ENCODE peak calls at places on chromosome 6, in seven cellular contexts. K is astrocyte of the cerebellum, Y is AG04449, M is fibroblast of the aortic adventitia, G is vagina, A is lung, C is stomach. D is an unnamed sample.

GRCh38 chr6:90209527-90209926 is 87.1 kb downstream of the BACH2 start:
- DNase-seq in K (no peak), Y (no peak), M (no peak), G (no peak), A (no peak), C (no peak), D (no peak)

GRCh38 chr6:30613251-30614043 is 3.6 kb downstream of the PPP1R10 start:
- DNase-seq in K (no peak), Y (no peak), M (peak; percentile 28), G (no peak), A (no peak), C (no peak), D (no peak)

GRCh38 chr6:2790588-2790987 is 25.4 kb downstream of the WRNIP1 start:
- DNase-seq in K (no peak), Y (no peak), M (peak; percentile 66), G (peak; percentile 72), A (no peak), C (no peak), D (peak; percentile 48)

GRCh38 chr6:84882768-84883766 is 118.7 kb upstream of the TBX18 start:
- DNase-seq in K (no peak), Y (no peak), M (no peak), G (no peak), A (no peak), C (no peak), D (no peak)

GRCh38 chr6:108080010-108080780 is 5.7 kb upstream of the OSTM1 start:
- DNase-seq in K (peak; percentile 76), Y (no peak), M (peak; percentile 69), G (no peak), A (no peak), C (no peak), D (no peak)

GRCh38 chr6:108168501-108168979 is 2.7 kb downstream of the NR2E1 start:
- DNase-seq in K (peak; percentile 66), Y (no peak), M (no peak), G (no peak), A (no peak), C (peak; percentile 42), D (peak; percentile 73)

GRCh38 chr6:160375561-160375949 is 27.4 kb downstream of the SLC22A3 start:
- DNase-seq in K (no peak), Y (no peak), M (no peak), G (no peak), A (no peak), C (no peak), D (no peak)

GRCh38 chr6:158969148-158969547 is 30.9 kb downstream of the RSPH3 start:
- DNase-seq in K (no peak), Y (no peak), M (no peak), G (no peak), A (no peak), C (no peak), D (no peak)

GRCh38 chr6:167778497-167779122 is 48.1 kb upstream of the AFDN start:
- DNase-seq in K (no peak), Y (no peak), M (no peak), G (no peak), A (peak; percentile 58), C (peak; percentile 85), D (no peak)

GRCh38 chr6:13262302-13263006 is 65.9 kb downstream of the TBC1D7 start:
- DNase-seq in K (no peak), Y (no peak), M (no peak), G (no peak), A (no peak), C (no peak), D (no peak)

GRCh38 chr6:92840246-92840930 is 579.0 kb downstream of the EPHA7 start:
- DNase-seq in K (no peak), Y (no peak), M (no peak), G (no peak), A (no peak), C (no peak), D (no peak)

GRCh38 chr6:18976966-18977365 is 589.8 kb downstream of the RNF144B start:
- DNase-seq in K (no peak), Y (no peak), M (no peak), G (no peak), A (no peak), C (no peak), D (no peak)
- TF ChIP-seq CTCF in K (no peak), Y (no peak), M (no peak), G (no peak), A (no peak), C (no peak), D (no peak)

DNA sequence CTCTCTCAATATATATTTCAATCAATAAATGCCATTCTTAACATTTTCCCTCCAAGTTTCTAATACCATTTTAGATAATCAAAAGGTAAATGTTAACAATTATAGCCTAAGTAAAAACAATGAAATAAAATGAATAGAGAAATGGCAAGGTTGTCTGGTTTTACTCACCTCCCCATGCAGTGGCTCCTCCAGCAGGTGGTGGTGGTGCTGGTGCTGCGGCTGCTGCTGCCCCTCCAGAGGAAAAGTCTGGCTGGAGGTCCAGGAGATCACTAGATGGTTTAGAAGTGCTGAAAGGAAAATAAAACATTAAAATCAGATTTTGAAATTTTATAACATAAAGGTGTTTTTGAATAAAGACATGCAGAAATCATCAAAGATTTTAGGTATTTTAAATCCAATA is 93.2 kb downstream of the PRSS35 start:
- DNase-seq in K (no peak), Y (no peak), M (no peak), G (no peak), A (no peak), C (no peak), D (peak; percentile 10)
- TF ChIP-seq CTCF in K (no peak), Y (no peak), M (no peak), G (no peak), A (no peak), C (no peak), D (no peak)

DNA sequence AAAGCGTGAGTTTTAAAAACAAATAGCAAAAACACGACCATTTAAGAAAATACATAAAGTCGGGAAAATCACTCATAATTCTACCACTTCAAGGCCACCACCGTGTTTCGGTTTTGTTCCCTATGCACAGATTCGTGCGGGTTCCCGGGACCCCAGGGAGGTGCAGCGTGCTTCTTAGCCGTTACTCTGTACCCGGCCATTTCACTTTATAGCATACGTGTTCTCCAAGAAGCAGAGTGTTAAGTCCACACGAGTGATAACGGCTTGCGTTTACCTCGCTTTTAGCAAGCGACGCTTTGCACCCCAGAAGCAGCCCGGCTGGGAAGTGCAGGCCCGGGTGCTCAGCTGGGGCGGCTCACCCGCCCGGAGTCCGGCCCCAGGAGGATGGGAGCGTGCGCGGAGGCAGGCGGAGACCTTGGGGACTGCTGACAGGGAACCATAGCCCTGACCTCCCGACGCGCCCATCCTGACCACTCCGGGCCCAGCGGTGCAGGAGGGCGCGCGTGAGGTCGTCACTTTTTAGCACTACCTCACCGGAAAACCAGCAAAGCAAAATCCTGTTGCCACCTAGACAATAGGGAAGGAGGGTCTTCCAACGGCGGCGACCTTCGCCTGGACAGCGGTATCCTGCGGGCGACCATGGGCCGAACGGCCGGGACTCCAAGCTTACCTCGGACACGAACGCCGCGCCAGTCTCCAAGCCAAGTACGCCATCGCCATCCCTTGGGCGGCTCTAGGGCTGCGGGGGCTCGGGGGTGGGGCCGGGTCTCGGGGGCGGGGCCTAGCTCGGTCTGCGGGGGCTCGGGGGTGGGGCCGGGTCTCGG is at the start of gene ECI2:
- DNase-seq in K (no peak), Y (no peak), M (peak; percentile 40), G (peak; percentile 94), A (peak; percentile 75), C (peak; percentile 65), D (peak; percentile 72)
- TF ChIP-seq CTCF in K (no peak), Y (no peak), M (no peak), G (no peak), A (no peak), C (no peak), D (no peak)

GRCh38 chr6:118665011-118665410 is 13.6 kb upstream of the CEP85L start:
- DNase-seq in K (no peak), Y (no peak), M (no peak), G (no peak), A (no peak), C (no peak), D (no peak)
- TF ChIP-seq CTCF in K (no peak), Y (no peak), M (no peak), G (no peak), A (no peak), C (no peak), D (no peak)

DNA sequence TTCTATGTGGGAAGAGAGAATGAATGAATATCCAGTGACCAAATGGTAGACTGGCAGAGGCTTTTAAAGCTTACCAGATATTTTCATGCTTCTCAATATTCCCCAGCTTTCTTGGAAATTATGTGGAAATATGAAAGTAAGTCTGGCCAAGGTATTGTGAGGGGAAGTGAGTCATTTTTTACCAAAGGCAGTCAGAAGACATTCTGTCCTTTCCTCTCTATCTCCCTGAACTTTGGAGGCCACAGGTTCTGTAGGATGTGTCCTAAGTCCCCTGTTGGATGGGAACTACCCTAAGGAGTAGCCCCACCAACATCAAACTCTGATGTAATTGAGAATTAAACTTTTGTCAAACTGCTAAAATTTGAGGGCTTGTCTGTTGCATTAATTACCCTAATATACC is 593.8 kb upstream of the NRSN1 start:
- DNase-seq in K (no peak), Y (no peak), M (no peak), G (no peak), A (no peak), C (no peak), D (no peak)
- TF ChIP-seq CTCF in K (no peak), Y (no peak), M (no peak), G (no peak), A (no peak), C (no peak), D (no peak)

GRCh38 chr6:33248932-33249731 is 22.5 kb downstream of the VPS52 start:
- DNase-seq in K (peak; percentile 98), Y (peak; percentile 95), M (peak; percentile 99), G (peak; percentile 99), A (peak; percentile 98), C (peak; percentile 98), D (peak; percentile 91)
- TF ChIP-seq CTCF in K (no peak), Y (peak; percentile 29), M (no peak), G (no peak), A (peak; percentile 27), C (no peak), D (no peak)